ENCODE peak calls at places on chromosome 20, in four cellular contexts. F is endothelial cell, Y is GM04503, X is DMS153. I is an unnamed sample.

GRCh38 chr20:47205577-47206123 is 150.8 kb downstream of the ZMYND8 start:
- DNase-seq in X (peak), F (peak), Y (no peak), I (peak)

GRCh38 chr20:48350291-48350988 is 477.4 kb downstream of the PREX1 start:
- DNase-seq in X (no peak), Y (no peak), F (peak), I (no peak)

GRCh38 chr20:57272883-57273282 is 6.4 kb upstream of the BMP7 start:
- DNase-seq in F (no peak), Y (no peak), X (no peak), I (no peak)

GRCh38 chr20:21918398-21918797 is 212.9 kb downstream of the PAX1 start:
- DNase-seq in Y (no peak), X (no peak), F (no peak), I (no peak)

GRCh38 chr20:38806855-38807655 is 1.6 kb downstream of the PPP1R16B start:
- DNase-seq in Y (no peak), X (no peak), F (no peak), I (no peak)

GRCh38 chr20:44030394-44030793 is 115.7 kb downstream of the TOX2 start:
- DNase-seq in X (no peak), Y (no peak), F (no peak), I (no peak)

GRCh38 chr20:7736336-7736735 is 203.9 kb downstream of the HAO1 start:
- DNase-seq in F (no peak), X (no peak), Y (no peak), I (no peak)

GRCh38 chr20:709864-710761 is 34.5 kb upstream of the SCRT2 start:
- DNase-seq in Y (no peak), X (no peak), F (no peak), I (no peak)

GRCh38 chr20:45489083-45489531 is 19.6 kb downstream of the WFDC2 start:
- DNase-seq in X (no peak), F (no peak), Y (no peak), I (peak)

GRCh38 chr20:40251284-40251932 is 437.6 kb downstream of the MAFB start:
- DNase-seq in Y (no peak), F (peak), X (no peak), I (peak)

GRCh38 chr20:25324412-25324811 is 66.2 kb downstream of the ABHD12 start:
- DNase-seq in X (no peak), F (no peak), Y (no peak), I (no peak)

GRCh38 chr20:62476074-62476838 is 461 bp upstream of the GATA5 start:
- DNase-seq in F (peak), Y (no peak), X (no peak), I (peak)

GRCh38 chr20:6142348-6142993 is 19.6 kb upstream of the FERMT1 start:
- DNase-seq in Y (no peak), X (peak), F (peak), I (peak)

GRCh38 chr20:45924391-45925261 is 9.9 kb upstream of the PCIF1 start:
- DNase-seq in X (peak), F (no peak), Y (no peak), I (no peak)

GRCh38 chr20:23456416-23456815 is 3.7 kb upstream of the CST11 start:
- DNase-seq in Y (no peak), F (no peak), X (no peak), I (no peak)

I was measured in Daoy.